ENCODE peak calls at places on chromosome 2, in four cellular contexts. C, Q, N and W are unnamed samples.

GRCh38 chr2:85865539-85866164 is 23.1 kb downstream of the ST3GAL5 start:
- ATAC-seq in C (no peak), Q (no peak), N (no peak), W (no peak)

GRCh38 chr2:54370405-54371104 is 85.6 kb upstream of the SPTBN1 start:
- ATAC-seq in C (peak; percentile 64), Q (no peak), N (no peak), W (peak; percentile 32)

GRCh38 chr2:180690611-180691010 is 289.8 kb upstream of the UBE2E3 start:
- ATAC-seq in C (no peak), Q (no peak), N (no peak), W (no peak)

GRCh38 chr2:231260442-231260841 is 62.0 kb downstream of the ARMC9 start:
- ATAC-seq in C (no peak), Q (no peak), N (no peak), W (peak; percentile 56)

GRCh38 chr2:213101686-213102460 is 49.5 kb downstream of the IKZF2 start:
- ATAC-seq in C (no peak), Q (no peak), N (no peak), W (no peak)

GRCh38 chr2:176159678-176160250 is 2.7 kb downstream of the HOXD3 start:
- ATAC-seq in C (peak; percentile 58), Q (no peak), N (no peak), W (no peak)

GRCh38 chr2:85076618-85077274 is 56.4 kb upstream of the TCF7L1 start:
- ATAC-seq in C (peak; percentile 78), Q (peak; percentile 45), N (no peak), W (no peak)

GRCh38 chr2:100517556-100517955 is 45.2 kb upstream of the PDCL3 start:
- ATAC-seq in C (no peak), Q (no peak), N (no peak), W (no peak)

GRCh38 chr2:96276787-96277499 is 10.9 kb downstream of the CIAO1 start:
- ATAC-seq in C (no peak), Q (no peak), N (no peak), W (no peak)
- TF ChIP-seq POLR2AphosphoS5 in C (no peak), Q (no peak), N (no peak), W (no peak)

DNA sequence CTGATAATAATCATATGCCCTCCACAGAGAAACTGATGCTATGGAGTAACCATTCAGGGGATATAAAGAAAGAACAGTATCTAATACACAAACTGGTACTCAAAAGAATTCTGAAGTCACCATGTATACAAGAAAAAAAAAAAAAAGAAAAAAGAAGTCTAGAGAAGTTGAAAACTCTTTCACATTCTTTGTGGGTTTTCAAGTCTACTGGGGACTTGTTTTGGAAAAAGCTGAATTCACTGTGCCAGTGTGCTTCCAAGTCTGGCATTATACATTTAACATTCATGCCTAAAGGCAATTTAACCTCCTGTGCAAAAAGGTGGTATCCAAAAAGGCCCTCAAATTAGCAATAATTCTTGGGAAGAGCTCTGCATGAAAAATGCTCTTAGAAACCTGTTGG is 94.8 kb upstream of the ITGB6 start:
- ATAC-seq in C (no peak), Q (no peak), N (no peak), W (no peak)
- H3K4me1 ChIP-seq in C (no peaks in the 10 kb centered on the region), Q (no peaks in the 10 kb centered on the region), N (no peaks in the 10 kb centered on the region), W (peaks cover 11% of the 10 kb centered on the region)

DNA sequence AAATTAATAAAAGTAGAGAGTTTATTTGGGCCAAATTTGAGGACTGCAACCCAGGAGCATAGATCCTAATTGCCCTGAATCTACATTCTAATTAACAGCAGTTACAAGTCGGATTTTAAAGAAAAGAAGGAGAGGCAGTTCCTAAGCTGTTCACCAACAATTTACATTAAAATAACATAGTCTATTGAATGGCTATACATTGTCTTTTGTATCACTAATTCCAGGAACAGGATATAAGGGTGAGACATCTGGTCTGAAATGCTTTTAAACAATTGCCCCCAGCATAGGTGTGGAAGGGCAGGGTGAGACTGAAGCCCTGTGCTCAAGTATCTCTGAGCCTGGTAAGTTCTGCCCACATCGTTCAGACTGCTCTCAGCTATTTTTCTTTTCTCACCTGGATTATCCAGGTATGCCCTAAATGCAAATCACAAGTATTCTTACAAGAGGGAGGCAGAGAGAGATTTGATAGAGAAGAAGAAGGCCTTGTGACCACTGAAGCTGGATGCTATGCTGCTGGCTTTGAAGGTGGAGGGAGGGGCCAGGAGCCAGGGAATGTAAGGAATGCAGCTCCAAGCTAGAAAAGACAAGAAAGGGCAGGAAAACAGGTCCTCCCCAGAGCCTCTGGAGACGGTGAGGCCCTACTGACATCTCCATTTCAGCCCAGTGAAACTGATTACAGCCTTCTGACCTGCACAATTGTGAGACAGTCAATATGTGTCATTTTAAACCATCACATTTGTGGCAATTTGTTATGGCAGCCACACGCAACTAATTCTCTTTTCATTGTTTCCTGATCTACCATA is 189.4 kb upstream of the ARL4C start:
- ATAC-seq in C (no peak), Q (no peak), N (peak; percentile 89), W (no peak)
- TF ChIP-seq POLR2AphosphoS5 in C (no peak), Q (no peak), N (no peak), W (no peak)

GRCh38 chr2:240455227-240455718 is 19.8 kb downstream of the GPC1 start:
- ATAC-seq in C (peak; percentile 1), Q (no peak), N (no peak), W (no peak)

GRCh38 chr2:240457223-240458043 is 22.0 kb downstream of the GPC1 start:
- ATAC-seq in C (peak; percentile 0), Q (no peak), N (no peak), W (no peak)

GRCh38 chr2:240456607-240457222 is 21.3 kb downstream of the GPC1 start:
- ATAC-seq in C (no peak), Q (no peak), N (no peak), W (no peak)

GRCh38 chr2:240454031-240454901 is 18.8 kb downstream of the GPC1 start:
- ATAC-seq in C (peak; percentile 1), Q (no peak), N (no peak), W (no peak)

DNA sequence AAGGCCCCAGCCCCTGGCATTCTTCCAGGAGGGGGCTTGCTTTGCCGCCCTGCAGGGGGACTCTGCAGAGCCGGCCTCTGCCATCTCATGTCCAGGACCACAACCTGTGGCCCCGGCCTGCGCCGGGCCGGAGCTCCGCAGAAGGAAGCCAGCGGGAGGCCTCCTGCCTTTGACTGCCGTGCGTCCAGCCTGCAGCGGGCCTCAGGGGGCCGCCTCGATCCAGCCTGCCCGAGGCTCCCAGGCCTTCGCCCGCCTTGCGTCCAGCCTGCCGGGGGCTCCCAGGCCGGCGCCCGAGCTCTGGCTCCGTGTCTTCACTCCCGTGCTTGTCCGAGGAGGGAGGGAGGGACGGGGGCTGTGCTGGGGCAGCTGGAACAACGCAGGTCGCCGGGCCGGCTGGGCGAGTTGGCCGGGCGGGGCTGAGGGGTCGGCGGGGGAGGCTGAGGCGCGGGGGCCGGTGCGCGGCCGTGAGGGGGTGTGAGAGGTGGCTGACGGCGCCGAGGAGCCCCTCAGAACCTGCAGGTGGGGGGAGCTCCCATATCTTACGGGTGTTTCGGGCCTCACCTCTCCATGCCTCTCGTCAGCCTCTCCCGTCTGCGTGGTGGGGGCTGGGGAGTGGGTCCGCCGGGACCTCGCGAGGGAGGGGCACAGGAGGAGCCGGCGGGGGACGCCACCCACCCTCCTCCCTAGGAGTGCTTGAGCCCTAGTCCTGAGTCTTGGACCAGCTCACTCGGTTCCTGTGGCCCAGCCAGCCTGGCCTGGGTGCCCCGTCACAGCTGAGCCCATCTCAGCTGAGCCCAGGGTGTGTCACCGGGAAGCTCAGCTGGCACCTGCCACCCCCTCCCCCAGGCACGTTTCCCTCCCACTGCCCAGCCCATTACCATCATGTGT is 20.5 kb downstream of the GPC1 start:
- ATAC-seq in C (peak; percentile 25), Q (no peak), N (no peak), W (no peak)
- H3K4me1 ChIP-seq in C (peaks cover 64% of the 10 kb centered on the region), Q (peaks cover 61% of the 10 kb centered on the region), N (peaks cover 13% of the 10 kb centered on the region), W (no peaks in the 10 kb centered on the region)